ENCODE peak calls at places on chromosomes 4 and X, in eight cellular contexts. K is NCI-H187; D is lower leg skin; R is mucosa of gallbladder; P is CD4-positive, alpha-beta memory T cell; Q is Ammon's horn; V is heart right ventricle; U is NCI-H345. H is an unnamed sample.

GRCh38 chr4:10480616-10481015 is 23.4 kb upstream of the ZNF518B start:
- DNase-seq in K (no peak), D (no peak), R (no peak), P (no peak), Q (no peak), V (no peak), U (no peak), H (no peak)

GRCh38 chrX:150084474-150085229 is 146.4 kb upstream of the EOLA2 start:
- DNase-seq in K (no peak), D (no peak), R (no peak), P (no peak), Q (no peak), V (no peak), U (no peak), H (no peak)

GRCh38 chr4:109640644-109641043 is 62.6 kb downstream of the CASP6 start:
- DNase-seq in K (no peak), D (no peak), R (no peak), P (no peak), Q (no peak), V (no peak), U (no peak), H (no peak)

GRCh38 chr4:122537388-122538135 is 81.0 kb upstream of the IL2 start:
- DNase-seq in K (no peak), D (no peak), R (no peak), P (no peak), Q (peak), V (no peak), U (no peak), H (no peak)

GRCh38 chr4:124685851-124686250 is 26.7 kb downstream of the ANKRD50 start:
- DNase-seq in K (no peak), D (no peak), R (no peak), P (no peak), Q (no peak), V (no peak), U (no peak), H (peak)

GRCh38 chr4:118905546-118905945 is 16.9 kb downstream of the SYNPO2 start:
- DNase-seq in K (no peak), D (no peak), R (no peak), P (no peak), Q (peak), V (no peak), U (no peak), H (peak)

GRCh38 chr4:33425916-33426315 is 2705.7 kb downstream of the PCDH7 start:
- DNase-seq in K (no peak), D (no peak), R (no peak), P (no peak), Q (no peak), V (no peak), U (no peak), H (no peak)

GRCh38 chr4:112214397-112215264 is 17.0 kb upstream of the AP1AR start:
- DNase-seq in K (no peak), D (no peak), R (no peak), P (peak), Q (no peak), V (no peak), U (no peak), H (no peak)

GRCh38 chrX:49987651-49988050 is 65.3 kb downstream of the CLCN5 start:
- DNase-seq in K (no peak), D (no peak), R (no peak), P (no peak), Q (no peak), V (no peak), U (no peak), H (no peak)

GRCh38 chr4:163344147-163345050 is 707 bp downstream of the NPY5R start:
- DNase-seq in K (no peak), D (no peak), R (no peak), P (no peak), Q (peak), V (peak), U (no peak), H (peak)

H was measured in mesendoderm.